ENCODE peak calls at places on chromosome 22, in nine cellular contexts. K is heart left ventricle, I is GM12878, P is lung, O is brain microvascular endothelial cell, B is sigmoid colon, Z is cardiac muscle cell, U is GM23338, D is body of pancreas. S is an unnamed sample. For H3K36me3, the result is how much of the 10 kb centered on the place peaks cover.

GRCh38 chr22:33897621-33897910 is 22.7 kb downstream of the LARGE1 start:
- DNase-seq in O (no peak), U (no peak), D (no peak), K (no peak), B (no peak), I (no peak), P (no peak), Z (no peak), S (no peak)

GRCh38 chr22:26835929-26836528 is 178.6 kb downstream of the MIAT start:
- DNase-seq in I (no peak), K (no peak), P (peak), U (peak), D (peak), Z (peak), B (no peak), O (peak), S (no peak)

GRCh38 chr22:30324008-30324730 is 2.6 kb downstream of the TBC1D10A start:
- DNase-seq in D (no peak), Z (no peak), U (no peak), K (no peak), B (no peak), I (no peak), P (no peak), O (no peak), S (no peak)

GRCh38 chr22:31313366-31314147 is 21.3 kb upstream of the PIK3IP1 start:
- DNase-seq in P (peak), U (peak), D (peak), K (peak), Z (peak), I (no peak), O (peak), B (peak), S (no peak)

GRCh38 chr22:19289475-19290161 is 1.9 kb downstream of the CLTCL1 start:
- DNase-seq in I (no peak), U (no peak), O (peak), K (no peak), P (no peak), B (no peak), Z (no peak), D (no peak), S (peak)

GRCh38 chr22:40960137-40960536 is 9.0 kb downstream of the RBX1 start:
- DNase-seq in U (no peak), D (no peak), Z (no peak), P (peak), I (no peak), K (no peak), O (no peak), B (no peak), S (no peak)

GRCh38 chr22:46564084-46564714 is 26.8 kb upstream of the CELSR1 start:
- DNase-seq in D (no peak), I (no peak), K (peak), P (no peak), Z (no peak), U (no peak), O (no peak), B (peak), S (no peak)

GRCh38 chr22:45968751-45969413 is 8.1 kb downstream of the WNT7B start:
- DNase-seq in K (no peak), Z (no peak), I (no peak), D (no peak), B (no peak), U (no peak), O (peak), P (no peak), S (peak)

GRCh38 chr22:46657996-46658947 is 38.1 kb downstream of the GRAMD4 start:
- DNase-seq in D (no peak), I (no peak), P (no peak), O (no peak), Z (no peak), B (no peak), K (no peak), U (no peak), S (no peak)

DNA sequence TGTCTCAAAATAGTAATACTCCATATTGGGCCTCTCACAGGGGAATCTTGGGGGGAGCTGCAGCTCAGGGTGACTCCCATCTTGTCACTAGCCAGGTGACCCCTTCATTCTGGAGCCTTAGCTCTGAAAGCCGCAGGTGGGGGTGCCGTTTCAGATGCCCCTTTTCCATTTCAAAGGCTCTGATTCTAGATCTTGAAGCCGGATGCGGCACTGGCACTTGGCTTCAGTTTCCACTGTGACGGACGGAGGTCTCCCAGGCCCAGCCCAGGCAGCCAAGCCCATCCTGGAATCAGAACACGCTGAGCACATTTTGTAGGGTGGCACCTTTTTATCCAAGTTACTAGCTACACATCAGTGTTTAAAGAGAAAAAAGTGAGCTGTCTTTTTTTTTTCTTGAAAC is 6.4 kb downstream of the BIK start:
- DNase-seq in P (no peak), B (no peak), O (no peak), U (no peak), K (no peak), D (no peak), I (no peak), Z (no peak), S (no peak)
- H3K4me3 ChIP-seq in P (no peak), B (no peak), O (no peak), U (no peak), K (no peak), D (no peak), I (no peak), Z (no peak), S (no peak)

GRCh38 chr22:28810839-28811491 is 10.6 kb upstream of the XBP1 start:
- DNase-seq in I (no peak), D (no peak), U (no peak), O (no peak), K (no peak), B (no peak), Z (no peak), P (no peak), S (no peak)
- TF ChIP-seq CTCF in I (no peak), D (no peak), U (no peak), O (no peak), K (no peak), B (no peak), Z (no peak), P (no peak), S (no peak)

DNA sequence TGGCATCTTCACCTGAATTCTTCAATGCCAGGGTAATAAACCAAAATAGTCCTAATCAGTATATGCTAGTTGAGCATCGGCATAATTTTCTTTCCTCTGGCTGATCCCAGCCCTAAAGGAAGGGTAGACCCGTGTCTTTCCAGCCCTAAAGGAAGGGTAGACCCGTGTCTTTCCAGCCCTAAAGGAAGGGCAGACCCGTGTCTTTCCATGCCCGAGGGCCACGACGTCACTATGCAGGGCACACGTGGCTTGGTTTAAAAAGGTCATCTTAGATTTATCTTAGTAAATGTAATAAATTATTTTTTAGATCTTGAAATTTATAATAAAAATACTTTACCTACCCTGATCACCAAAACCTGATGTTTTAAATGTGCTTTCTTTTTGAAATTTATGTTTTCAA is 45.5 kb downstream of the BID start:
- DNase-seq in K (no peak), I (no peak), B (no peak), Z (no peak), U (no peak), P (no peak), D (no peak), O (no peak), S (no peak)
- H3K36me3 ChIP-seq in K (half or more), I (under half), B (half or more), Z (under half), U (under half), P (under half), D (under half), O (half or more), S (under half)

GRCh38 chr22:20319041-20319744 is 667 bp downstream of the DGCR6L start:
- DNase-seq in Z (peak), U (peak), I (no peak), O (no peak), K (no peak), D (peak), B (peak), P (peak), S (no peak)
- H3K4me3 ChIP-seq in Z (peak), U (peak), I (peak), O (peak), K (peak), D (peak), B (peak), P (peak), S (peak)

DNA sequence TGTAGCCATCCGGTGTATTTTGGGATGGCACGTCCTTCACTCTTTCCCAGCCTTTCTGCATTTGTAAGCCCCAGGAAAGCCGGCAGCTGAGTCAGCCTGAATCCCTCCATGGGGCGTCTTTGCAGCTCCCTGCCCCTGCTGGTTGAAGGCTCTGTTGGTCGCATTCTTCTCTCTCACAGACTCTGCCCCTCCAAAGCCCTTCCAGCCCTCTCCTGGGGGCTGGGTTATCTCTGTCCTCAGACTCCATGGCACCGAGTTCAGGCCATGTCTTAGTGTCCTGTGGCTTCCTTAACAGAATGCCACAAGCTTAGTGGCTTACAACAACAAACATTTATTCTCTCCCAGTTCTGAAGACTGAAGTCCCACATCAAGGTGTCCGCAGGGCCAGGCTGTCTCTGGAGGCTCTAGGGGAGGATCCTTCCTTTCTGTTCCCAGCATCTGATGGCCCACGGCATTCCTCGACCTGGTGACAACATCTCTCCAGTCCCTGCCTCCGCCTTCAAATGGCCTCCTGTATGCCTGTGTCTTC is 62.2 kb downstream of the BCR start:
- DNase-seq in U (peak), K (no peak), O (peak), Z (peak), P (no peak), I (no peak), B (no peak), D (no peak), S (no peak)
- TF ChIP-seq CTCF in U (no peak), K (no peak), O (peak), Z (peak), P (no peak), I (no peak), B (no peak), D (no peak), S (no peak)

DNA sequence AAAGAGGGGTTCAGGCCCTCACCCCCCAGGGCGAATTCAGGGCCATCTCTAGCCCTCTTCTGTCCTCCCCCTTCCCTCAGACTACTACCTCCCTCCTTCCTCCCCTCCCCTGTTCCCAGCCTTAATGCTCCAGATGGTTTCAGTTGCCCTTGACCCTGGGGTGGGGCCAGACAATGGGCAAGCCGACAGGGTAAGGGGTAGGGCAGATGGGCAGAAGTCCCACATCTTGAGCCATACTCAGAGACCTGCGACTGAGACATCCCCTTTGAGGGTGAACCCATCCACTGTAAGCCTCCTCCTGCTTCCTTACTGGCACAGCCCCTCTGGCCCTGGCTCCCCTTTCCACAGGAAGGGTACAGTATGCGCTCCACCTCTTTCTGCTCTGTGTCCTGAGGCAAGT is 1.9 kb downstream of the RHBDD3 start:
- DNase-seq in O (no peak), I (no peak), P (no peak), B (no peak), D (no peak), U (no peak), K (no peak), Z (no peak), S (no peak)
- H3K36me3 ChIP-seq in O (under half), I (under half), P (under half), B (under half), D (under half), U (under half), K (under half), Z (under half), S (under half)

DNA sequence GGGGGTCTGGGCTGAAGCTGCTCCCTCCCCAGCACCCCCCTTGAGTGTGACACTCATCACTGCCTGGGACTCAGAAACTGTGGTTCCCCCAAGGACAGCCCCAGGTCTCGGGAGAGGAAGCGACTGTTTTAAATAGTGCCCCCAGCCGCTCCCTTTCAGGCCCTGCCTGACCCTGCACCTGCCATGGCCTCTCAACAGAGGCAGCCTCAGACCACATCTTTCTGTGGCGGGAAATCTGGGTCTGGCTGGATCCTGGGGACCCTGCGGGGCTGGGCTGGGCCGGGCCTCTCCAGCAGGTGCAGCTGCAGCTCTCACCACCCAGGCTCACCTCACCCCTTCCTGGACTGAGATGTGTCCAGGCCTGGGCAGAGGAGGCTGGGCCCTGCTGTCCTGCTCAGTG is 3.7 kb upstream of the IGLL1 start:
- DNase-seq in O (no peak), D (no peak), P (no peak), I (no peak), B (no peak), K (no peak), Z (no peak), U (no peak), S (no peak)
- H3K4me3 ChIP-seq in O (no peak), D (no peak), P (no peak), I (no peak), B (no peak), K (no peak), Z (no peak), U (no peak), S (no peak)

GRCh38 chr22:50146440-50147228 is 23.9 kb upstream of the PANX2 start:
- DNase-seq in I (no peak), Z (peak), U (no peak), D (peak), P (peak), K (peak), B (peak), O (peak), S (no peak)

GRCh38 chr22:50150161-50151129 is 20.1 kb upstream of the PANX2 start:
- DNase-seq in K (no peak), Z (no peak), U (no peak), I (no peak), B (no peak), P (no peak), O (no peak), D (no peak), S (no peak)

GRCh38 chr22:50148166-50148500 is 22.4 kb upstream of the PANX2 start:
- DNase-seq in O (no peak), B (no peak), I (no peak), K (no peak), P (no peak), U (no peak), Z (no peak), D (no peak), S (no peak)

GRCh38 chr22:50151571-50152537 is 18.7 kb upstream of the PANX2 start:
- DNase-seq in K (no peak), P (no peak), U (peak), Z (no peak), D (no peak), O (no peak), B (no peak), I (no peak), S (no peak)

GRCh38 chr22:50148991-50149721 is 21.4 kb upstream of the PANX2 start:
- DNase-seq in Z (peak), B (no peak), I (peak), K (peak), O (peak), D (peak), P (peak), U (peak), S (peak)
- TF ChIP-seq CTCF in Z (peak), B (peak), I (peak), K (peak), O (peak), D (peak), P (peak), U (peak), S (peak)